ENCODE peak calls at places on chromosomes 5 and 9, in seven cellular contexts. L is aorta, E is A549, V is uterus, N is tibial nerve, O is HCT116, X is suprapubic skin. U is an unnamed sample. For H3K4me1, the result is how much of the 10 kb centered on the place peaks cover.

GRCh38 chr5:174371600-174372094 is 326.1 kb downstream of the NSG2 start:
- DNase-seq in L (no peak), E (peak), V (no peak), N (no peak), O (peak), X (no peak), U (no peak)

GRCh38 chr9:126752376-126752775 is 52.5 kb upstream of the ZBTB43 start:
- DNase-seq in L (no peak), E (no peak), V (no peak), N (no peak), O (no peak), X (no peak), U (no peak)

GRCh38 chr9:75812139-75812538 is 78.3 kb upstream of the PCSK5 start:
- DNase-seq in L (no peak), E (no peak), V (no peak), N (no peak), O (no peak), X (no peak), U (no peak)

GRCh38 chr9:69549310-69550202 is 122.6 kb downstream of the APBA1 start:
- DNase-seq in L (no peak), E (peak), V (no peak), N (no peak), O (peak), X (no peak), U (no peak)

GRCh38 chr5:133132717-133133116 is 80.9 kb downstream of the HSPA4 start:
- DNase-seq in L (no peak), E (no peak), V (no peak), N (no peak), O (no peak), X (no peak), U (no peak)

GRCh38 chr5:160183075-160183474 is 46.2 kb upstream of the FABP6 start:
- DNase-seq in L (no peak), E (peak), V (no peak), N (no peak), O (no peak), X (no peak), U (no peak)

GRCh38 chr5:132813599-132814440 is 718 bp downstream of the SOWAHA start:
- DNase-seq in L (no peak), E (peak), V (no peak), N (no peak), O (no peak), X (peak), U (no peak)

GRCh38 chr5:33369470-33370134 is 71.2 kb upstream of the TARS1 start:
- DNase-seq in L (no peak), E (no peak), V (no peak), N (no peak), O (no peak), X (no peak), U (no peak)

GRCh38 chr9:27227192-27227591 is 69.8 kb downstream of the EQTN start:
- DNase-seq in L (no peak), E (no peak), V (no peak), N (no peak), O (no peak), X (no peak), U (no peak)

GRCh38 chr5:157358871-157359270 is 92.9 kb downstream of the CYFIP2 start:
- DNase-seq in L (no peak), E (no peak), V (no peak), N (no peak), O (no peak), X (no peak), U (no peak)

GRCh38 chr9:105912868-105913516 is 218.7 kb downstream of the TMEM38B start:
- DNase-seq in L (no peak), E (peak), V (no peak), N (no peak), O (peak), X (no peak), U (no peak)
- H3K27ac ChIP-seq in L (no peak), E (peak), V (no peak), N (no peak), O (peak), X (no peak), U (no peak)

GRCh38 chr9:97851450-97851883 is 1.6 kb upstream of the FOXE1 start:
- DNase-seq in L (no peak), E (no peak), V (no peak), N (no peak), O (no peak), X (no peak), U (no peak)
- H3K4me1 ChIP-seq in L (under half), E (under half), V (under half), N (under half), O (under half), X (half or more), U (under half)

GRCh38 chr5:109411627-109412026 is 1.9 kb upstream of the PJA2 start:
- DNase-seq in L (no peak), E (peak), V (no peak), N (no peak), O (peak), X (no peak), U (no peak)
- H3K27ac ChIP-seq in L (no peak), E (no peak), V (peak), N (peak), O (no peak), X (peak), U (peak)

GRCh38 chr9:134067904-134068741 is at the start of gene BRD3:
- DNase-seq in L (peak), E (peak), V (peak), N (peak), O (peak), X (peak), U (peak)

GRCh38 chr9:134066923-134067851 is 639 bp downstream of the BRD3 start:
- DNase-seq in L (no peak), E (peak), V (no peak), N (no peak), O (no peak), X (peak), U (no peak)

GRCh38 chr9:134064711-134065110 is 3.1 kb downstream of the BRD3 start:
- DNase-seq in L (no peak), E (no peak), V (no peak), N (no peak), O (no peak), X (no peak), U (peak)

GRCh38 chr9:134065720-134066419 is 2.0 kb downstream of the BRD3 start:
- DNase-seq in L (no peak), E (peak), V (no peak), N (no peak), O (no peak), X (peak), U (no peak)

DNA sequence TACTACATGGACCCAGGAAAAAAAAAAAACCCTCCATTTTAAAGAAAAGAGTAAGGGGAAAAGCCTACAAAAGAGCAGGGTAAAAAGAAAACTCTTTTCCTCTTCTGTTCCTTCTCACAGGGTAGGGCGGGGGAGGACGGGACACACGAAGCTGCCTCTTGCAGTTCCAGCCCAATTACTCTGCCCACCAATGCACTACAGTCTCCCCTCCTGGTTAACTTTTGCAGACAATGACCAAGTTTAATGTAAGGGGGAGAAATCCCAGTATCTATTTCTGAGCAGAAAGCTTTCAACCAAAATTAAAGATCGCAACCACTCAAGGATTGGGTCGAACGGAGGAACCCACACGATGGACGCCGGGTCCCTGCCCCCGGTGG is 1.3 kb downstream of the BRD3 start:
- DNase-seq in L (no peak), E (peak), V (no peak), N (no peak), O (no peak), X (no peak), U (no peak)
- H3K4me1 ChIP-seq in L (under half), E (under half), V (under half), N (under half), O (under half), X (half or more), U (under half)

GRCh38 chr5:53381-54174 is 38.4 kb upstream of the PLEKHG4B start:
- DNase-seq in L (peak), E (peak), V (no peak), N (no peak), O (no peak), X (no peak), U (no peak)
- H3K27ac ChIP-seq in L (no peak), E (peak), V (no peak), N (no peak), O (no peak), X (no peak), U (no peak)